ENCODE peak calls at places on chromosomes 2 and 18, in seven cellular contexts. K is SW 1271; T is activated T-cell treated with anti-CD3 and anti-CD28 coated beads, Interleukin-2, amount 50 U/mL, for 1 hour; R is astrocyte of the spinal cord; L is cardiac fibroblast; J is NCI-H2107; P is Kasumi-1. Q is an unnamed sample.
A peak's percentile ranks its signal among the peaks of the same experiment; 100 is the strongest.

GRCh38 chr2:20471148-20471547 is 24.3 kb downstream of the RHOB start:
- DNase-seq in K (no peak), T (no peak), R (no peak), L (no peak), J (no peak), P (no peak), Q (no peak)

GRCh38 chr2:223086360-223086981 is 34.5 kb downstream of the KCNE4 start:
- DNase-seq in K (no peak), T (no peak), R (no peak), L (no peak), J (no peak), P (no peak), Q (no peak)

GRCh38 chr2:172745636-172746035 is 10.0 kb downstream of the RAPGEF4 start:
- DNase-seq in K (no peak), T (no peak), R (peak; percentile 62), L (peak; percentile 19), J (no peak), P (no peak), Q (no peak)

GRCh38 chr18:22789600-22789999 is 143.5 kb upstream of the RBBP8 start:
- DNase-seq in K (no peak), T (no peak), R (peak; percentile 2), L (no peak), J (no peak), P (no peak), Q (no peak)

GRCh38 chr18:48108136-48108535 is 177.7 kb upstream of the SMAD2 start:
- DNase-seq in K (no peak), T (no peak), R (no peak), L (no peak), J (no peak), P (no peak), Q (no peak)

GRCh38 chr2:158297606-158298005 is 158.9 kb downstream of the CCDC148 start:
- DNase-seq in K (no peak), T (no peak), R (peak; percentile 25), L (peak; percentile 37), J (no peak), P (peak; percentile 72), Q (peak; percentile 81)

GRCh38 chr2:9423922-9424272 is 443 bp downstream of the CPSF3 start:
- DNase-seq in K (no peak), T (no peak), R (peak; percentile 40), L (peak; percentile 40), J (no peak), P (peak; percentile 23), Q (no peak)

GRCh38 chr2:72538486-72538885 is 287.3 kb downstream of the EXOC6B start:
- DNase-seq in K (no peak), T (no peak), R (peak; percentile 27), L (no peak), J (no peak), P (no peak), Q (peak; percentile 30)

GRCh38 chr2:43240762-43241150 is 14.3 kb upstream of the ZFP36L2 start:
- DNase-seq in K (no peak), T (no peak), R (no peak), L (no peak), J (no peak), P (no peak), Q (no peak)

GRCh38 chr2:20439503-20439902 is 7.4 kb upstream of the RHOB start:
- DNase-seq in K (no peak), T (no peak), R (no peak), L (peak; percentile 43), J (no peak), P (peak; percentile 97), Q (no peak)

GRCh38 chr2:63163231-63163845 is 112.7 kb downstream of the OTX1 start:
- DNase-seq in K (peak; percentile 2), T (no peak), R (no peak), L (no peak), J (no peak), P (no peak), Q (no peak)

GRCh38 chr2:17107131-17107530 is 411.1 kb downstream of the RAD51AP2 start:
- DNase-seq in K (no peak), T (no peak), R (peak; percentile 64), L (no peak), J (no peak), P (no peak), Q (no peak)

GRCh38 chr18:5980721-5981120 is 85.4 kb upstream of the TMEM200C start:
- DNase-seq in K (no peak), T (no peak), R (no peak), L (no peak), J (no peak), P (no peak), Q (no peak)

GRCh38 chr2:142914507-142915313 is 37.2 kb downstream of the KYNU start:
- DNase-seq in K (no peak), T (no peak), R (no peak), L (no peak), J (no peak), P (no peak), Q (no peak)

GRCh38 chr2:222945887-222946286 is 85.1 kb downstream of the ACSL3 start:
- DNase-seq in K (no peak), T (no peak), R (no peak), L (no peak), J (no peak), P (no peak), Q (no peak)

GRCh38 chr2:23954325-23955014 is 14.2 kb downstream of the UBXN2A start:
- DNase-seq in K (no peak), T (no peak), R (no peak), L (no peak), J (no peak), P (no peak), Q (peak; percentile 30)

GRCh38 chr2:29420484-29420883 is 305.3 kb downstream of the CLIP4 start:
- DNase-seq in K (no peak), T (no peak), R (no peak), L (no peak), J (no peak), P (no peak), Q (no peak)

GRCh38 chr2:12828932-12829331 is 112.2 kb downstream of the TRIB2 start:
- DNase-seq in K (no peak), T (no peak), R (no peak), L (no peak), J (no peak), P (no peak), Q (no peak)

GRCh38 chr2:127574656-127575055 is 39.2 kb downstream of the MYO7B start:
- DNase-seq in K (no peak), T (no peak), R (no peak), L (no peak), J (no peak), P (no peak), Q (no peak)

GRCh38 chr2:201698588-201699226 is at the start of gene MPP4:
- DNase-seq in K (peak; percentile 69), T (no peak), R (peak; percentile 61), L (peak; percentile 69), J (no peak), P (no peak), Q (peak; percentile 28)

GRCh38 chr2:62596061-62596658 is 90.2 kb upstream of the TMEM17 start:
- DNase-seq in K (no peak), T (no peak), R (peak; percentile 80), L (peak; percentile 51), J (no peak), P (no peak), Q (no peak)

GRCh38 chr18:939167-939566 is 34.5 kb downstream of the ADCYAP1 start:
- DNase-seq in K (peak; percentile 8), T (no peak), R (peak; percentile 12), L (peak; percentile 17), J (no peak), P (no peak), Q (no peak)

GRCh38 chr2:221850076-221850475 is 278.0 kb upstream of the EPHA4 start:
- DNase-seq in K (no peak), T (no peak), R (no peak), L (no peak), J (peak; percentile 4), P (no peak), Q (peak; percentile 20)

GRCh38 chr2:2101924-2102323 is 229.2 kb downstream of the MYT1L start:
- DNase-seq in K (no peak), T (no peak), R (no peak), L (peak; percentile 3), J (no peak), P (peak; percentile 17), Q (no peak)

GRCh38 chr2:99403524-99403923 is 66.3 kb downstream of the EIF5B start:
- DNase-seq in K (no peak), T (no peak), R (no peak), L (no peak), J (no peak), P (peak; percentile 7), Q (no peak)

GRCh38 chr2:69213832-69214231 is 173.2 kb downstream of the GFPT1 start:
- DNase-seq in K (no peak), T (no peak), R (no peak), L (no peak), J (no peak), P (no peak), Q (peak; percentile 63)

GRCh38 chr18:77101410-77102245 is 31.0 kb downstream of the MBP start:
- DNase-seq in K (peak; percentile 98), T (peak; percentile 54), R (peak; percentile 98), L (peak; percentile 99), J (no peak), P (peak; percentile 86), Q (peak; percentile 84)

GRCh38 chr18:8069708-8070107 is 502.6 kb downstream of the PTPRM start:
- DNase-seq in K (no peak), T (no peak), R (no peak), L (no peak), J (no peak), P (no peak), Q (no peak)

GRCh38 chr18:49564435-49564834 is 2.6 kb downstream of the LIPG start:
- DNase-seq in K (no peak), T (no peak), R (no peak), L (no peak), J (no peak), P (no peak), Q (no peak)

GRCh38 chr2:44772670-44773378 is 168.7 kb upstream of the SIX3 start:
- DNase-seq in K (no peak), T (no peak), R (no peak), L (no peak), J (no peak), P (no peak), Q (no peak)

GRCh38 chr2:241788572-241788971 is 11.9 kb downstream of the GAL3ST2 start:
- DNase-seq in K (no peak), T (no peak), R (no peak), L (peak; percentile 51), J (no peak), P (no peak), Q (no peak)

GRCh38 chr2:68050353-68050752 is 12.5 kb downstream of the C1D start:
- DNase-seq in K (no peak), T (no peak), R (no peak), L (no peak), J (no peak), P (no peak), Q (no peak)

GRCh38 chr18:67652296-67652695 is 135.8 kb upstream of the DSEL start:
- DNase-seq in K (no peak), T (no peak), R (no peak), L (no peak), J (no peak), P (no peak), Q (no peak)

GRCh38 chr2:238942080-238942761 is 94.3 kb downstream of the TWIST2 start:
- DNase-seq in K (no peak), T (no peak), R (no peak), L (no peak), J (no peak), P (no peak), Q (no peak)

GRCh38 chr2:174334278-174334715 is 457 bp upstream of the SP9 start:
- DNase-seq in K (no peak), T (no peak), R (no peak), L (no peak), J (no peak), P (no peak), Q (no peak)

GRCh38 chr2:230872968-230873669 is 8.4 kb downstream of the ITM2C start:
- DNase-seq in K (no peak), T (no peak), R (no peak), L (no peak), J (no peak), P (no peak), Q (no peak)

GRCh38 chr2:41728757-41729338 is 319.0 kb upstream of the PKDCC start:
- DNase-seq in K (no peak), T (no peak), R (no peak), L (no peak), J (no peak), P (no peak), Q (no peak)

GRCh38 chr18:31401156-31402025 is 24.8 kb downstream of the DSG4 start:
- DNase-seq in K (no peak), T (no peak), R (no peak), L (no peak), J (no peak), P (no peak), Q (no peak)